ENCODE peak calls at places on chromosomes 5 and 9, in ten cellular contexts. One of them, this sample, is unnamed.

GRCh38 chr9:130361873-130362362 is 82.8 kb upstream of the ASS1 start:
- DNase-seq in GM23248: no peak
- DNase-seq in CD4-positive, alpha-beta T cell: no peak
- DNase-seq in NCI-H2081: no peak
- DNase-seq in EL: no peak
- DNase-seq in NCI-H1092 treated with DMSO at 0.1 percent for 48 hours: no peak
- DNase-seq in type B pancreatic cell: no peak
- DNase-seq in NCI-H1930: no peak
- DNase-seq in occipital lobe: no peak
- DNase-seq in Caki2: no peak
- DNase-seq in this sample: no peak

GRCh38 chr5:85868070-85868469 is 749.7 kb upstream of the COX7C start:
- DNase-seq in NCI-H1930: no peak
- DNase-seq in GM23248: no peak
- DNase-seq in NCI-H1092 treated with DMSO at 0.1 percent for 48 hours: no peak
- DNase-seq in NCI-H2081: no peak
- DNase-seq in EL: no peak
- DNase-seq in Caki2: no peak
- DNase-seq in type B pancreatic cell: no peak
- DNase-seq in occipital lobe: no peak
- DNase-seq in CD4-positive, alpha-beta T cell: no peak
- DNase-seq in this sample: no peak

GRCh38 chr5:172444110-172444510 is 10.2 kb downstream of the SH3PXD2B start:
- DNase-seq in NCI-H2081: no peak
- DNase-seq in NCI-H1092 treated with DMSO at 0.1 percent for 48 hours: no peak
- DNase-seq in EL: no peak
- DNase-seq in NCI-H1930: no peak
- DNase-seq in GM23248: peak
- DNase-seq in Caki2: peak
- DNase-seq in CD4-positive, alpha-beta T cell: no peak
- DNase-seq in occipital lobe: no peak
- DNase-seq in type B pancreatic cell: no peak
- DNase-seq in this sample: no peak

GRCh38 chr9:126604706-126605105 is 9.0 kb upstream of the LMX1B start:
- DNase-seq in NCI-H2081: no peak
- DNase-seq in GM23248: no peak
- DNase-seq in NCI-H1930: no peak
- DNase-seq in type B pancreatic cell: no peak
- DNase-seq in EL: no peak
- DNase-seq in NCI-H1092 treated with DMSO at 0.1 percent for 48 hours: no peak
- DNase-seq in Caki2: no peak
- DNase-seq in CD4-positive, alpha-beta T cell: no peak
- DNase-seq in occipital lobe: no peak
- DNase-seq in this sample: no peak

GRCh38 chr5:169065400-169065799 is 235.5 kb downstream of the SLIT3 start:
- DNase-seq in EL: peak
- DNase-seq in NCI-H1930: no peak
- DNase-seq in NCI-H2081: no peak
- DNase-seq in type B pancreatic cell: no peak
- DNase-seq in Caki2: peak
- DNase-seq in occipital lobe: no peak
- DNase-seq in NCI-H1092 treated with DMSO at 0.1 percent for 48 hours: no peak
- DNase-seq in CD4-positive, alpha-beta T cell: no peak
- DNase-seq in GM23248: peak
- DNase-seq in this sample: no peak

GRCh38 chr9:124398191-124398590 is 17.1 kb downstream of the PSMB7 start:
- DNase-seq in CD4-positive, alpha-beta T cell: no peak
- DNase-seq in type B pancreatic cell: no peak
- DNase-seq in NCI-H2081: no peak
- DNase-seq in Caki2: no peak
- DNase-seq in GM23248: no peak
- DNase-seq in occipital lobe: no peak
- DNase-seq in NCI-H1092 treated with DMSO at 0.1 percent for 48 hours: no peak
- DNase-seq in EL: no peak
- DNase-seq in NCI-H1930: no peak
- DNase-seq in this sample: no peak

GRCh38 chr5:67807116-67807888 is 408.3 kb upstream of the PIK3R1 start:
- DNase-seq in type B pancreatic cell: no peak
- DNase-seq in NCI-H1092 treated with DMSO at 0.1 percent for 48 hours: no peak
- DNase-seq in occipital lobe: no peak
- DNase-seq in EL: no peak
- DNase-seq in CD4-positive, alpha-beta T cell: no peak
- DNase-seq in GM23248: no peak
- DNase-seq in Caki2: no peak
- DNase-seq in NCI-H2081: no peak
- DNase-seq in NCI-H1930: no peak
- DNase-seq in this sample: no peak

GRCh38 chr9:79611091-79611614 is 39.4 kb downstream of the TLE4 start:
- DNase-seq in Caki2: peak
- DNase-seq in occipital lobe: no peak
- DNase-seq in CD4-positive, alpha-beta T cell: no peak
- DNase-seq in type B pancreatic cell: no peak
- DNase-seq in NCI-H1092 treated with DMSO at 0.1 percent for 48 hours: no peak
- DNase-seq in GM23248: peak
- DNase-seq in NCI-H2081: no peak
- DNase-seq in NCI-H1930: no peak
- DNase-seq in EL: peak
- DNase-seq in this sample: no peak

GRCh38 chr9:33230756-33231691 is 8.9 kb upstream of the SPINK4 start:
- DNase-seq in NCI-H2081: no peak
- DNase-seq in NCI-H1930: no peak
- DNase-seq in CD4-positive, alpha-beta T cell: no peak
- DNase-seq in Caki2: peak
- DNase-seq in occipital lobe: no peak
- DNase-seq in NCI-H1092 treated with DMSO at 0.1 percent for 48 hours: no peak
- DNase-seq in GM23248: no peak
- DNase-seq in type B pancreatic cell: no peak
- DNase-seq in EL: no peak
- DNase-seq in this sample: no peak

GRCh38 chr9:28820741-28821140 is 1247.5 kb upstream of the C9orf72 start:
- DNase-seq in NCI-H2081: no peak
- DNase-seq in type B pancreatic cell: no peak
- DNase-seq in NCI-H1930: no peak
- DNase-seq in GM23248: no peak
- DNase-seq in Caki2: no peak
- DNase-seq in NCI-H1092 treated with DMSO at 0.1 percent for 48 hours: no peak
- DNase-seq in CD4-positive, alpha-beta T cell: no peak
- DNase-seq in occipital lobe: no peak
- DNase-seq in EL: no peak
- DNase-seq in this sample: no peak

GRCh38 chr5:115856936-115857524 is 15.3 kb downstream of the AP3S1 start:
- DNase-seq in occipital lobe: no peak
- DNase-seq in NCI-H1930: no peak
- DNase-seq in NCI-H1092 treated with DMSO at 0.1 percent for 48 hours: no peak
- DNase-seq in type B pancreatic cell: no peak
- DNase-seq in Caki2: no peak
- DNase-seq in GM23248: no peak
- DNase-seq in NCI-H2081: no peak
- DNase-seq in EL: no peak
- DNase-seq in CD4-positive, alpha-beta T cell: no peak
- DNase-seq in this sample: no peak

GRCh38 chr9:36974731-36975130 is 59.3 kb downstream of the PAX5 start:
- DNase-seq in GM23248: no peak
- DNase-seq in type B pancreatic cell: peak
- DNase-seq in Caki2: no peak
- DNase-seq in NCI-H2081: no peak
- DNase-seq in NCI-H1930: no peak
- DNase-seq in CD4-positive, alpha-beta T cell: no peak
- DNase-seq in occipital lobe: no peak
- DNase-seq in NCI-H1092 treated with DMSO at 0.1 percent for 48 hours: no peak
- DNase-seq in EL: no peak
- DNase-seq in this sample: no peak

GRCh38 chr9:68505681-68506409 is 34.8 kb downstream of the TMEM252 start:
- DNase-seq in NCI-H1930: no peak
- DNase-seq in Caki2: no peak
- DNase-seq in type B pancreatic cell: no peak
- DNase-seq in occipital lobe: no peak
- DNase-seq in GM23248: no peak
- DNase-seq in NCI-H1092 treated with DMSO at 0.1 percent for 48 hours: no peak
- DNase-seq in CD4-positive, alpha-beta T cell: no peak
- DNase-seq in EL: no peak
- DNase-seq in NCI-H2081: no peak
- DNase-seq in this sample: no peak

GRCh38 chr9:81861644-81862043 is 66.6 kb upstream of the SPATA31D4 start:
- DNase-seq in NCI-H1930: no peak
- DNase-seq in Caki2: no peak
- DNase-seq in occipital lobe: no peak
- DNase-seq in GM23248: peak
- DNase-seq in CD4-positive, alpha-beta T cell: no peak
- DNase-seq in NCI-H2081: no peak
- DNase-seq in EL: peak
- DNase-seq in type B pancreatic cell: no peak
- DNase-seq in NCI-H1092 treated with DMSO at 0.1 percent for 48 hours: no peak
- DNase-seq in this sample: no peak

GRCh38 chr5:150457562-150458240 is 8.2 kb upstream of the RPS14 start:
- DNase-seq in Caki2: no peak
- DNase-seq in type B pancreatic cell: no peak
- DNase-seq in NCI-H1930: no peak
- DNase-seq in GM23248: no peak
- DNase-seq in EL: no peak
- DNase-seq in occipital lobe: no peak
- DNase-seq in NCI-H2081: no peak
- DNase-seq in CD4-positive, alpha-beta T cell: no peak
- DNase-seq in NCI-H1092 treated with DMSO at 0.1 percent for 48 hours: no peak
- DNase-seq in this sample: no peak

GRCh38 chr9:108756746-108757490 is 98.9 kb downstream of the ACTL7B start:
- DNase-seq in Caki2: no peak
- DNase-seq in NCI-H1092 treated with DMSO at 0.1 percent for 48 hours: no peak
- DNase-seq in EL: no peak
- DNase-seq in CD4-positive, alpha-beta T cell: no peak
- DNase-seq in occipital lobe: no peak
- DNase-seq in GM23248: no peak
- DNase-seq in type B pancreatic cell: no peak
- DNase-seq in NCI-H2081: no peak
- DNase-seq in NCI-H1930: no peak
- DNase-seq in this sample: no peak

GRCh38 chr5:132264546-132265335 is 7.2 kb downstream of the PDLIM4 start:
- DNase-seq in NCI-H1092 treated with DMSO at 0.1 percent for 48 hours: no peak
- DNase-seq in CD4-positive, alpha-beta T cell: no peak
- DNase-seq in NCI-H1930: no peak
- DNase-seq in Caki2: no peak
- DNase-seq in NCI-H2081: no peak
- DNase-seq in GM23248: peak
- DNase-seq in EL: no peak
- DNase-seq in occipital lobe: no peak
- DNase-seq in type B pancreatic cell: peak
- DNase-seq in this sample: peak

GRCh38 chr5:148202531-148203092 is at the start of gene SPINK6:
- DNase-seq in CD4-positive, alpha-beta T cell: no peak
- DNase-seq in Caki2: no peak
- DNase-seq in type B pancreatic cell: no peak
- DNase-seq in NCI-H1930: no peak
- DNase-seq in NCI-H1092 treated with DMSO at 0.1 percent for 48 hours: no peak
- DNase-seq in GM23248: no peak
- DNase-seq in EL: no peak
- DNase-seq in NCI-H2081: no peak
- DNase-seq in occipital lobe: no peak
- DNase-seq in this sample: no peak

GRCh38 chr9:93950619-93951601 is 4.2 kb downstream of the BARX1 start:
- DNase-seq in occipital lobe: no peak
- DNase-seq in Caki2: no peak
- DNase-seq in NCI-H2081: no peak
- DNase-seq in EL: peak
- DNase-seq in NCI-H1930: no peak
- DNase-seq in CD4-positive, alpha-beta T cell: no peak
- DNase-seq in NCI-H1092 treated with DMSO at 0.1 percent for 48 hours: no peak
- DNase-seq in type B pancreatic cell: no peak
- DNase-seq in GM23248: peak
- DNase-seq in this sample: no peak

GRCh38 chr5:172726966-172727365 is 44.0 kb downstream of the DUSP1 start:
- DNase-seq in NCI-H1930: no peak
- DNase-seq in occipital lobe: no peak
- DNase-seq in type B pancreatic cell: no peak
- DNase-seq in Caki2: no peak
- DNase-seq in CD4-positive, alpha-beta T cell: no peak
- DNase-seq in NCI-H2081: no peak
- DNase-seq in GM23248: no peak
- DNase-seq in EL: no peak
- DNase-seq in NCI-H1092 treated with DMSO at 0.1 percent for 48 hours: no peak
- DNase-seq in this sample: no peak

GRCh38 chr9:80994892-80995291 is 694.5 kb downstream of the TLE1 start:
- DNase-seq in Caki2: no peak
- DNase-seq in GM23248: peak
- DNase-seq in type B pancreatic cell: no peak
- DNase-seq in NCI-H1930: no peak
- DNase-seq in NCI-H1092 treated with DMSO at 0.1 percent for 48 hours: no peak
- DNase-seq in NCI-H2081: no peak
- DNase-seq in EL: peak
- DNase-seq in CD4-positive, alpha-beta T cell: no peak
- DNase-seq in occipital lobe: no peak
- DNase-seq in this sample: no peak

GRCh38 chr5:103057208-103058130 is 62.5 kb downstream of the GIN1 start:
- DNase-seq in type B pancreatic cell: no peak
- DNase-seq in GM23248: no peak
- DNase-seq in Caki2: no peak
- DNase-seq in NCI-H1092 treated with DMSO at 0.1 percent for 48 hours: no peak
- DNase-seq in NCI-H2081: no peak
- DNase-seq in CD4-positive, alpha-beta T cell: no peak
- DNase-seq in occipital lobe: no peak
- DNase-seq in EL: peak
- DNase-seq in NCI-H1930: no peak
- DNase-seq in this sample: no peak

GRCh38 chr5:74382864-74383618 is 257.5 kb downstream of the ENC1 start:
- DNase-seq in GM23248: peak
- DNase-seq in NCI-H1092 treated with DMSO at 0.1 percent for 48 hours: no peak
- DNase-seq in EL: peak
- DNase-seq in occipital lobe: no peak
- DNase-seq in NCI-H1930: no peak
- DNase-seq in NCI-H2081: no peak
- DNase-seq in CD4-positive, alpha-beta T cell: no peak
- DNase-seq in Caki2: no peak
- DNase-seq in type B pancreatic cell: no peak
- DNase-seq in this sample: no peak

GRCh38 chr5:100694100-100694499 is 158.9 kb downstream of the FAM174A start:
- DNase-seq in Caki2: no peak
- DNase-seq in NCI-H2081: no peak
- DNase-seq in NCI-H1092 treated with DMSO at 0.1 percent for 48 hours: no peak
- DNase-seq in EL: no peak
- DNase-seq in CD4-positive, alpha-beta T cell: no peak
- DNase-seq in occipital lobe: no peak
- DNase-seq in type B pancreatic cell: no peak
- DNase-seq in NCI-H1930: no peak
- DNase-seq in GM23248: no peak
- DNase-seq in this sample: no peak

GRCh38 chr5:133240425-133241091 is 188.7 kb downstream of the HSPA4 start:
- DNase-seq in NCI-H1092 treated with DMSO at 0.1 percent for 48 hours: no peak
- DNase-seq in CD4-positive, alpha-beta T cell: no peak
- DNase-seq in EL: peak
- DNase-seq in Caki2: peak
- DNase-seq in type B pancreatic cell: no peak
- DNase-seq in occipital lobe: peak
- DNase-seq in NCI-H1930: no peak
- DNase-seq in NCI-H2081: no peak
- DNase-seq in GM23248: peak
- DNase-seq in this sample: no peak

GRCh38 chr5:145479862-145480261 is 355.3 kb downstream of the PRELID2 start:
- DNase-seq in NCI-H1092 treated with DMSO at 0.1 percent for 48 hours: no peak
- DNase-seq in CD4-positive, alpha-beta T cell: no peak
- DNase-seq in type B pancreatic cell: no peak
- DNase-seq in EL: peak
- DNase-seq in NCI-H1930: no peak
- DNase-seq in occipital lobe: no peak
- DNase-seq in NCI-H2081: no peak
- DNase-seq in Caki2: no peak
- DNase-seq in GM23248: peak
- DNase-seq in this sample: no peak

GRCh38 chr5:345404-346195 is 24.1 kb downstream of the AHRR start:
- DNase-seq in occipital lobe: no peak
- DNase-seq in EL: no peak
- DNase-seq in type B pancreatic cell: no peak
- DNase-seq in GM23248: peak
- DNase-seq in CD4-positive, alpha-beta T cell: no peak
- DNase-seq in NCI-H2081: no peak
- DNase-seq in NCI-H1930: no peak
- DNase-seq in NCI-H1092 treated with DMSO at 0.1 percent for 48 hours: no peak
- DNase-seq in Caki2: no peak
- DNase-seq in this sample: no peak

GRCh38 chr5:52915176-52915875 is 73.8 kb upstream of the ITGA2 start:
- DNase-seq in type B pancreatic cell: no peak
- DNase-seq in GM23248: peak
- DNase-seq in occipital lobe: no peak
- DNase-seq in NCI-H1930: no peak
- DNase-seq in CD4-positive, alpha-beta T cell: peak
- DNase-seq in NCI-H2081: peak
- DNase-seq in NCI-H1092 treated with DMSO at 0.1 percent for 48 hours: peak
- DNase-seq in EL: peak
- DNase-seq in Caki2: peak
- DNase-seq in this sample: no peak

This sample was measured in esophagus muscularis mucosa.